ENCODE peak calls at places on chromosome 4, in nine cellular contexts. J is esophagus squamous epithelium, S is astrocyte of the spinal cord, N is iris pigment epithelial cell, U is WERI-Rb-1, Q is stomach, M is psoas muscle, Z is coronary artery, E is fibroblast of the aortic adventitia. T is an unnamed sample.

GRCh38 chr4:125115476-125115875 is 199.3 kb upstream of the FAT4 start:
- DNase-seq in Z (no peak), Q (no peak), U (no peak), N (peak; percentile 67), S (peak; percentile 39), E (peak; percentile 60), M (no peak), J (no peak), T (no peak)

GRCh38 chr4:163107754-163108153 is 58.9 kb downstream of the NAF1 start:
- DNase-seq in U (no peak), E (peak; percentile 27), Z (no peak), Q (no peak), M (no peak), J (no peak), N (peak; percentile 41), S (peak; percentile 41), T (no peak)

GRCh38 chr4:70712150-70712549 is 9.6 kb upstream of the RUFY3 start:
- DNase-seq in Z (no peak), S (no peak), E (peak; percentile 22), J (no peak), M (no peak), U (no peak), N (peak; percentile 63), Q (no peak), T (no peak)

GRCh38 chr4:7186516-7187296 is 5.6 kb upstream of the SORCS2 start:
- DNase-seq in M (no peak), Z (peak; percentile 31), E (no peak), J (no peak), N (no peak), U (no peak), S (no peak), Q (no peak), T (peak; percentile 37)

GRCh38 chr4:122539861-122540465 is 80.9 kb downstream of the IL21 start:
- DNase-seq in J (no peak), N (peak; percentile 34), M (no peak), U (no peak), S (no peak), Q (no peak), Z (no peak), E (peak; percentile 31), T (no peak)

GRCh38 chr4:48255959-48256342 is 13.7 kb downstream of the TEC start:
- DNase-seq in M (no peak), N (no peak), E (no peak), U (no peak), Z (no peak), J (no peak), S (no peak), Q (no peak), T (no peak)

GRCh38 chr4:169922632-169923276 is 103.4 kb downstream of the MFAP3L start:
- DNase-seq in E (peak; percentile 40), J (no peak), Q (no peak), S (no peak), U (no peak), N (no peak), Z (no peak), M (no peak), T (no peak)

GRCh38 chr4:40820101-40820500 is 70.3 kb downstream of the NSUN7 start:
- DNase-seq in J (no peak), U (no peak), E (no peak), M (no peak), S (no peak), Q (no peak), N (no peak), Z (no peak), T (no peak)

GRCh38 chr4:38914859-38915258 is 47.3 kb downstream of the FAM114A1 start:
- DNase-seq in U (no peak), S (no peak), J (no peak), N (no peak), Z (no peak), M (no peak), E (no peak), Q (no peak), T (no peak)

GRCh38 chr4:8766610-8767009 is 105.0 kb downstream of the HMX1 start:
- DNase-seq in J (no peak), N (no peak), E (no peak), U (peak; percentile 3), Z (peak; percentile 62), Q (no peak), S (no peak), M (no peak), T (peak; percentile 59)

GRCh38 chr4:185005209-185005819 is 13.0 kb upstream of the HELT start:
- DNase-seq in Q (peak; percentile 92), U (peak; percentile 93), J (no peak), N (peak; percentile 62), E (peak; percentile 77), Z (peak; percentile 83), M (peak; percentile 80), S (peak; percentile 78), T (peak; percentile 89)

GRCh38 chr4:165461176-165461835 is 82.5 kb downstream of the CPE start:
- DNase-seq in Q (no peak), S (peak; percentile 46), E (peak; percentile 97), N (peak; percentile 44), J (no peak), M (peak; percentile 25), U (no peak), Z (no peak), T (no peak)

GRCh38 chr4:101169044-101170014 is 178.0 kb downstream of the PPP3CA start:
- DNase-seq in M (peak; percentile 24), Q (peak; percentile 53), S (peak; percentile 58), N (peak; percentile 78), Z (no peak), E (peak; percentile 63), U (peak; percentile 88), J (peak; percentile 2), T (no peak)

GRCh38 chr4:79650217-79650616 is 242.2 kb upstream of the GK2 start:
- DNase-seq in S (no peak), Z (no peak), J (no peak), U (no peak), N (peak; percentile 14), Q (no peak), M (no peak), E (no peak), T (no peak)

GRCh38 chr4:97841512-97841911 is 301.8 kb downstream of the STPG2 start:
- DNase-seq in Q (no peak), E (no peak), Z (no peak), U (no peak), M (no peak), J (no peak), N (no peak), S (no peak), T (no peak)

GRCh38 chr4:30641345-30641744 is 78.8 kb upstream of the PCDH7 start:
- DNase-seq in U (no peak), M (no peak), S (no peak), N (no peak), Z (no peak), Q (no peak), J (no peak), E (no peak), T (no peak)

GRCh38 chr4:137647375-137647774 is 115.1 kb upstream of the PCDH18 start:
- DNase-seq in S (no peak), U (no peak), M (no peak), Z (no peak), Q (no peak), J (no peak), E (no peak), N (no peak), T (no peak)

GRCh38 chr4:36420111-36420679 is 138.8 kb downstream of the DTHD1 start:
- DNase-seq in S (no peak), M (no peak), U (no peak), N (no peak), J (no peak), Z (no peak), E (no peak), Q (no peak), T (no peak)

GRCh38 chr4:10625130-10625529 is 59.4 kb downstream of the CLNK start:
- DNase-seq in M (no peak), U (no peak), Z (no peak), N (no peak), S (peak; percentile 35), Q (peak; percentile 26), E (no peak), J (no peak), T (no peak)

GRCh38 chr4:13427599-13428325 is 56.4 kb downstream of the RAB28 start:
- DNase-seq in Z (no peak), S (no peak), U (no peak), N (peak; percentile 10), M (no peak), J (no peak), E (no peak), Q (no peak), T (no peak)

GRCh38 chr4:139896242-139896752 is 230.7 kb downstream of the MGST2 start:
- DNase-seq in U (no peak), J (no peak), M (no peak), E (no peak), N (no peak), Q (no peak), S (no peak), Z (no peak), T (no peak)

GRCh38 chr4:48985976-48986653 is at the start of gene CWH43:
- DNase-seq in N (no peak), S (no peak), E (no peak), J (no peak), Z (no peak), M (no peak), U (peak; percentile 42), Q (peak; percentile 63), T (no peak)

GRCh38 chr4:100742045-100742444 is 224.2 kb upstream of the EMCN start:
- DNase-seq in J (no peak), Q (no peak), Z (no peak), S (peak; percentile 29), U (no peak), M (no peak), E (peak; percentile 73), N (peak; percentile 63), T (no peak)

GRCh38 chr4:156781852-156782251 is 189.7 kb downstream of the PDGFC start:
- DNase-seq in J (no peak), Q (no peak), E (peak; percentile 47), U (no peak), N (peak; percentile 47), S (peak; percentile 42), M (no peak), Z (no peak), T (no peak)

GRCh38 chr4:70704333-70705145 is 16.2 kb downstream of the UTP3 start:
- DNase-seq in E (peak; percentile 56), Q (peak; percentile 82), Z (peak; percentile 85), N (peak; percentile 60), J (peak; percentile 14), U (peak; percentile 94), M (peak; percentile 86), S (peak; percentile 83), T (peak; percentile 91)

GRCh38 chr4:76747613-76748012 is 150.3 kb downstream of the SOWAHB start:
- DNase-seq in U (no peak), J (no peak), S (no peak), N (no peak), Q (no peak), E (no peak), Z (no peak), M (no peak), T (no peak)

GRCh38 chr4:6847134-6847533 is 62.5 kb upstream of the TBC1D14 start:
- DNase-seq in U (no peak), N (no peak), Q (no peak), E (no peak), J (no peak), M (no peak), Z (no peak), S (no peak), T (no peak)

GRCh38 chr4:88672987-88673386 is 24.6 kb downstream of the NAP1L5 start:
- DNase-seq in N (peak; percentile 52), S (peak; percentile 56), Q (peak; percentile 34), Z (no peak), M (no peak), J (no peak), E (peak; percentile 63), U (peak; percentile 28), T (no peak)

GRCh38 chr4:129344058-129344457 is 248.1 kb downstream of the C4orf33 start:
- DNase-seq in J (no peak), S (peak; percentile 49), N (peak; percentile 37), E (peak; percentile 20), M (no peak), Q (no peak), U (peak; percentile 32), Z (no peak), T (no peak)

GRCh38 chr4:181330654-181331595 is 912.3 kb upstream of the TENM3 start:
- DNase-seq in M (no peak), S (no peak), Z (no peak), E (no peak), Q (no peak), U (no peak), N (no peak), J (no peak), T (no peak)

GRCh38 chr4:14771091-14771490 is 231.2 kb upstream of the CPEB2 start:
- DNase-seq in U (no peak), N (no peak), S (no peak), J (no peak), M (no peak), E (no peak), Q (no peak), Z (no peak), T (no peak)

T was measured in suprapubic skin.